ENCODE peak calls at places on chromosome 20, in five cellular contexts. H is GM03348, I is heart left ventricle, U is tibial artery, J is EH. N is an unnamed sample.

GRCh38 chr20:10761232-10761631 is 87.4 kb upstream of the JAG1 start:
- DNase-seq in I (no peak), U (no peak), H (no peak), J (peak), N (no peak)

GRCh38 chr20:7375905-7376304 is 564.4 kb downstream of the HAO1 start:
- DNase-seq in U (no peak), I (no peak), J (peak), H (peak), N (no peak)

GRCh38 chr20:51434556-51435256 is 107.8 kb downstream of the NFATC2 start:
- DNase-seq in H (peak), I (no peak), J (peak), U (no peak), N (no peak)

GRCh38 chr20:53292347-53292746 is 301.3 kb downstream of the ZNF217 start:
- DNase-seq in H (no peak), I (no peak), U (no peak), J (no peak), N (no peak)

GRCh38 chr20:39070484-39071231 is 108.5 kb downstream of the DHX35 start:
- DNase-seq in I (no peak), U (no peak), H (peak), J (peak), N (no peak)

GRCh38 chr20:34791289-34792020 is 34.0 kb downstream of the NCOA6 start:
- DNase-seq in I (no peak), U (no peak), H (peak), J (peak), N (no peak)

GRCh38 chr20:53402233-53403005 is 191.2 kb downstream of the ZNF217 start:
- DNase-seq in J (no peak), H (no peak), U (no peak), I (no peak), N (no peak)

GRCh38 chr20:62711703-62712101 is 3.1 kb downstream of the NTSR1 start:
- DNase-seq in U (no peak), H (no peak), I (no peak), J (no peak), N (no peak)

GRCh38 chr20:62219992-62220665 is at the start of gene HRH3:
- DNase-seq in H (peak), U (no peak), I (peak), J (peak), N (peak)

GRCh38 chr20:4559906-4560305 is 161.8 kb upstream of the PRND start:
- DNase-seq in H (no peak), U (no peak), J (peak), I (no peak), N (no peak)

GRCh38 chr20:43844778-43845614 is 69.7 kb upstream of the TOX2 start:
- DNase-seq in H (peak), J (peak), U (no peak), I (peak), N (no peak)

GRCh38 chr20:60372822-60373221 is 414.6 kb downstream of the CDH26 start:
- DNase-seq in H (no peak), I (no peak), J (no peak), U (no peak), N (no peak)

GRCh38 chr20:23211164-23211563 is 125.0 kb upstream of the CD93 start:
- DNase-seq in U (no peak), I (no peak), H (no peak), J (no peak), N (no peak)

GRCh38 chr20:52470561-52470960 is 279.0 kb upstream of the ZFP64 start:
- DNase-seq in I (no peak), J (no peak), H (no peak), U (no peak), N (no peak)

GRCh38 chr20:38673731-38674177 is 50.5 kb upstream of the SLC32A1 start:
- DNase-seq in U (no peak), I (no peak), H (no peak), J (peak), N (no peak)

GRCh38 chr20:53020376-53020775 is 48.2 kb downstream of the TSHZ2 start:
- DNase-seq in I (no peak), J (no peak), U (no peak), H (no peak), N (no peak)

GRCh38 chr20:17947474-17947815 is 21.1 kb downstream of the SNX5 start:
- DNase-seq in I (no peak), H (no peak), J (no peak), U (no peak), N (no peak)

GRCh38 chr20:49892260-49893216 is 22.8 kb downstream of the SPATA2 start:
- DNase-seq in J (peak), U (peak), H (no peak), I (peak), N (no peak)